ENCODE peak calls at places on chromosomes 13 and 19, in seven cellular contexts. One of them, this sample, is unnamed. For H3K4me1, the result is how much of the 10 kb centered on the place peaks cover.

GRCh38 chr19:38276942-38277517 is 12.7 kb downstream of the SPINT2 start:
- DNase-seq in body of pancreas: no peak
- DNase-seq in endothelial cell of umbilical vein: no peak
- DNase-seq in GM23248: no peak
- DNase-seq in CD4-positive, CD25-positive, alpha-beta regulatory T cell: no peak
- DNase-seq in mucosa of descending colon: no peak
- DNase-seq in tibial nerve: no peak
- DNase-seq in this sample: no peak

GRCh38 chr19:35388277-35389054 is 17.6 kb downstream of the GPR42 start:
- DNase-seq in endothelial cell of umbilical vein: no peak
- DNase-seq in body of pancreas: no peak
- DNase-seq in mucosa of descending colon: no peak
- DNase-seq in tibial nerve: no peak
- DNase-seq in GM23248: no peak
- DNase-seq in CD4-positive, CD25-positive, alpha-beta regulatory T cell: no peak
- DNase-seq in this sample: no peak

GRCh38 chr13:49315036-49315565 is 67.4 kb downstream of the CDADC1 start:
- DNase-seq in body of pancreas: no peak
- DNase-seq in mucosa of descending colon: no peak
- DNase-seq in GM23248: peak
- DNase-seq in tibial nerve: no peak
- DNase-seq in CD4-positive, CD25-positive, alpha-beta regulatory T cell: no peak
- DNase-seq in endothelial cell of umbilical vein: no peak
- DNase-seq in this sample: no peak

GRCh38 chr19:2775556-2776430 is 7.3 kb downstream of the SGTA start:
- DNase-seq in tibial nerve: peak
- DNase-seq in body of pancreas: peak
- DNase-seq in GM23248: peak
- DNase-seq in CD4-positive, CD25-positive, alpha-beta regulatory T cell: peak
- DNase-seq in endothelial cell of umbilical vein: peak
- DNase-seq in mucosa of descending colon: peak
- DNase-seq in this sample: peak

GRCh38 chr13:33087091-33087490 is 70.9 kb downstream of the KL start:
- DNase-seq in GM23248: no peak
- DNase-seq in tibial nerve: no peak
- DNase-seq in body of pancreas: no peak
- DNase-seq in CD4-positive, CD25-positive, alpha-beta regulatory T cell: no peak
- DNase-seq in mucosa of descending colon: no peak
- DNase-seq in endothelial cell of umbilical vein: no peak
- DNase-seq in this sample: no peak

GRCh38 chr19:51687791-51688664 is 5.1 kb upstream of the SPACA6 start:
- DNase-seq in CD4-positive, CD25-positive, alpha-beta regulatory T cell: no peak
- DNase-seq in tibial nerve: peak
- DNase-seq in mucosa of descending colon: peak
- DNase-seq in body of pancreas: peak
- DNase-seq in endothelial cell of umbilical vein: peak
- DNase-seq in GM23248: peak
- DNase-seq in this sample: peak

GRCh38 chr13:84358601-84359000 is 476.3 kb upstream of the SLITRK1 start:
- DNase-seq in CD4-positive, CD25-positive, alpha-beta regulatory T cell: no peak
- DNase-seq in tibial nerve: no peak
- DNase-seq in GM23248: no peak
- DNase-seq in mucosa of descending colon: no peak
- DNase-seq in body of pancreas: no peak
- DNase-seq in endothelial cell of umbilical vein: no peak
- DNase-seq in this sample: no peak

GRCh38 chr13:38819053-38819452 is 132.2 kb downstream of the FREM2 start:
- DNase-seq in endothelial cell of umbilical vein: peak
- DNase-seq in mucosa of descending colon: no peak
- DNase-seq in CD4-positive, CD25-positive, alpha-beta regulatory T cell: no peak
- DNase-seq in GM23248: no peak
- DNase-seq in body of pancreas: peak
- DNase-seq in tibial nerve: no peak
- DNase-seq in this sample: no peak

GRCh38 chr13:111460548-111461444 is 140.4 kb downstream of the TEX29 start:
- DNase-seq in body of pancreas: peak
- DNase-seq in mucosa of descending colon: no peak
- DNase-seq in GM23248: peak
- DNase-seq in CD4-positive, CD25-positive, alpha-beta regulatory T cell: peak
- DNase-seq in endothelial cell of umbilical vein: no peak
- DNase-seq in tibial nerve: no peak
- DNase-seq in this sample: no peak

GRCh38 chr13:22012676-22013075 is 341.8 kb downstream of the FGF9 start:
- DNase-seq in body of pancreas: no peak
- DNase-seq in GM23248: no peak
- DNase-seq in CD4-positive, CD25-positive, alpha-beta regulatory T cell: no peak
- DNase-seq in endothelial cell of umbilical vein: no peak
- DNase-seq in mucosa of descending colon: no peak
- DNase-seq in tibial nerve: no peak
- DNase-seq in this sample: no peak

GRCh38 chr13:113114511-113115362 is 7.9 kb upstream of the F10 start:
- DNase-seq in endothelial cell of umbilical vein: no peak
- DNase-seq in CD4-positive, CD25-positive, alpha-beta regulatory T cell: no peak
- DNase-seq in tibial nerve: no peak
- DNase-seq in body of pancreas: no peak
- DNase-seq in GM23248: no peak
- DNase-seq in mucosa of descending colon: no peak
- DNase-seq in this sample: peak

GRCh38 chr19:12969292-12969988 is at the start of gene DAND5:
- DNase-seq in mucosa of descending colon: no peak
- DNase-seq in body of pancreas: peak
- DNase-seq in tibial nerve: no peak
- DNase-seq in GM23248: no peak
- DNase-seq in endothelial cell of umbilical vein: no peak
- DNase-seq in CD4-positive, CD25-positive, alpha-beta regulatory T cell: no peak
- DNase-seq in this sample: no peak

GRCh38 chr19:1619703-1620102 is 14.4 kb upstream of the UQCR11 start:
- DNase-seq in endothelial cell of umbilical vein: no peak
- DNase-seq in mucosa of descending colon: no peak
- DNase-seq in body of pancreas: no peak
- DNase-seq in CD4-positive, CD25-positive, alpha-beta regulatory T cell: no peak
- DNase-seq in tibial nerve: no peak
- DNase-seq in GM23248: no peak
- DNase-seq in this sample: no peak

GRCh38 chr19:5436101-5436947 is 18.9 kb upstream of the ZNRF4 start:
- DNase-seq in endothelial cell of umbilical vein: no peak
- DNase-seq in GM23248: peak
- DNase-seq in body of pancreas: no peak
- DNase-seq in CD4-positive, CD25-positive, alpha-beta regulatory T cell: no peak
- DNase-seq in mucosa of descending colon: no peak
- DNase-seq in tibial nerve: no peak
- DNase-seq in this sample: no peak

GRCh38 chr13:43728411-43728810 is 58.4 kb downstream of the ENOX1 start:
- DNase-seq in tibial nerve: no peak
- DNase-seq in GM23248: no peak
- DNase-seq in body of pancreas: no peak
- DNase-seq in mucosa of descending colon: no peak
- DNase-seq in endothelial cell of umbilical vein: no peak
- DNase-seq in CD4-positive, CD25-positive, alpha-beta regulatory T cell: no peak
- DNase-seq in this sample: no peak

GRCh38 chr13:46288570-46289259 is 77.0 kb downstream of the LRRC63 start:
- DNase-seq in endothelial cell of umbilical vein: peak
- DNase-seq in body of pancreas: no peak
- DNase-seq in mucosa of descending colon: no peak
- DNase-seq in GM23248: peak
- DNase-seq in tibial nerve: no peak
- DNase-seq in CD4-positive, CD25-positive, alpha-beta regulatory T cell: peak
- DNase-seq in this sample: no peak

DNA sequence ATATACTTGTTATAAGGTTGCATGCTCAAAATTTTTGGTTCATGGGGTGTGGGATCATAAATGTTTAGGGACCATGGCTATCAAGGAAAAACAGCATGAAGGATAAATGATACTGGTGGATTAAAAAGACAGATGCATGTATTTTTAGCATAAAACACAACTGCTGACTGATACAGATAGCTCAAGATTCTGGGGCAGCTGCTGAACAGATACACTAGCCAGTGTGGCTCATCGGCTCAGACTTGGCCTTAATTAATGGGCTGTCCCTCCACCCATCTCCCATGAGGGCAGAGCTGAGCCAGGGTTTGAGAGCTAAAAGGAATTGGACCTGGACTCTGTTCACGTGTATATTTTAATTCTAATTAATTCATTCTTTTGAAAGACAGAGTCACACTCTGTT is 11.5 kb downstream of the ALOX5AP start:
- DNase-seq in body of pancreas: no peak
- DNase-seq in endothelial cell of umbilical vein: no peak
- DNase-seq in tibial nerve: no peak
- DNase-seq in CD4-positive, CD25-positive, alpha-beta regulatory T cell: no peak
- DNase-seq in mucosa of descending colon: no peak
- DNase-seq in GM23248: no peak
- DNase-seq in this sample: no peak
- H3K4me1 ChIP-seq in body of pancreas: under half
- H3K4me1 ChIP-seq in endothelial cell of umbilical vein: under half
- H3K4me1 ChIP-seq in tibial nerve: under half
- H3K4me1 ChIP-seq in CD4-positive, CD25-positive, alpha-beta regulatory T cell: under half
- H3K4me1 ChIP-seq in mucosa of descending colon: under half
- H3K4me1 ChIP-seq in GM23248: under half
- H3K4me1 ChIP-seq in this sample: under half

GRCh38 chr13:34151885-34152284 is 333.9 kb downstream of the RFC3 start:
- DNase-seq in tibial nerve: no peak
- DNase-seq in GM23248: no peak
- DNase-seq in body of pancreas: no peak
- DNase-seq in endothelial cell of umbilical vein: no peak
- DNase-seq in CD4-positive, CD25-positive, alpha-beta regulatory T cell: no peak
- DNase-seq in mucosa of descending colon: no peak
- DNase-seq in this sample: no peak

GRCh38 chr13:34152996-34153395 is 335.0 kb downstream of the RFC3 start:
- DNase-seq in mucosa of descending colon: no peak
- DNase-seq in endothelial cell of umbilical vein: no peak
- DNase-seq in GM23248: no peak
- DNase-seq in CD4-positive, CD25-positive, alpha-beta regulatory T cell: no peak
- DNase-seq in body of pancreas: no peak
- DNase-seq in tibial nerve: no peak
- DNase-seq in this sample: no peak

GRCh38 chr13:34152409-34152808 is 334.5 kb downstream of the RFC3 start:
- DNase-seq in mucosa of descending colon: no peak
- DNase-seq in body of pancreas: no peak
- DNase-seq in GM23248: no peak
- DNase-seq in endothelial cell of umbilical vein: peak
- DNase-seq in tibial nerve: no peak
- DNase-seq in CD4-positive, CD25-positive, alpha-beta regulatory T cell: no peak
- DNase-seq in this sample: no peak

GRCh38 chr13:34155931-34156607 is 338.1 kb downstream of the RFC3 start:
- DNase-seq in GM23248: peak
- DNase-seq in CD4-positive, CD25-positive, alpha-beta regulatory T cell: no peak
- DNase-seq in endothelial cell of umbilical vein: peak
- DNase-seq in mucosa of descending colon: no peak
- DNase-seq in body of pancreas: no peak
- DNase-seq in tibial nerve: no peak
- DNase-seq in this sample: no peak

DNA sequence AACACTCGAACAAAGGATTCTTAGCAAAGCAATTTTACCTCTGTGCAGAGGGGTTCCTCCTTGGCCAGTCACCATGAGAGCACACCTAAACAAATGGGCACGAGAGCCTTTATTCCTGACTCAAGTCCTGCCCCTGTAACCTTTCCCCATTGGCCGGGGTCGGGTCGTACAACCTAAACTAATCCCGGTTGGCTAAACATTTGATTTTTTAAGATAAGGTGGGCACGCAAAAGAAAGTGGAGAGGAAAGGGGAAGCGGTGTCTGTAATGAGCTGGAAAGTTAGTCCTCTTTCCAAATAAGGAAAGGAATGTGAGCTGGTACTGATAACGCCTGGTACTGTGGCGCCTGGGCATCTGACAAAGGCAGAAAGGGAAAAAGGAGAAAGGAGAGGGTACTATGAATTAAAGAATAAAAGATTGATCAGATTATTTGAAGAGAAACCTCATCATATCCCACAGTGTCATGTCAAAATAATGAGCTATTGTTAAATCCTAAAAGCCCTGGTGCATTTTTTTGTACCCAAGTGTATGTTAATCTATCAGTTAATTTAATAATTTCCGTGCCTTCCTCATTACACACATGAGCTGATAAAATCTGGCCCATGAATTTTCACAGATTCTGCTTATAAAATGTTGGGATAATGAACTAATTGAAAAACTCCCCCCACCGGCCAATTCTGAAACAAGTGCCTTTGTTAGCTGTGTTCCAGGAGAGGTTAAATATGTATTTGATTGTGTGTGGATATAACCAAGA is 335.7 kb downstream of the RFC3 start:
- DNase-seq in mucosa of descending colon: no peak
- DNase-seq in endothelial cell of umbilical vein: peak
- DNase-seq in GM23248: no peak
- DNase-seq in body of pancreas: no peak
- DNase-seq in CD4-positive, CD25-positive, alpha-beta regulatory T cell: no peak
- DNase-seq in tibial nerve: no peak
- DNase-seq in this sample: no peak
- H3K4me3 ChIP-seq in mucosa of descending colon: no peak
- H3K4me3 ChIP-seq in endothelial cell of umbilical vein: no peak
- H3K4me3 ChIP-seq in GM23248: no peak
- H3K4me3 ChIP-seq in body of pancreas: no peak
- H3K4me3 ChIP-seq in CD4-positive, CD25-positive, alpha-beta regulatory T cell: no peak
- H3K4me3 ChIP-seq in tibial nerve: no peak
- H3K4me3 ChIP-seq in this sample: no peak

GRCh38 chr19:54383330-54383729 is 18.6 kb upstream of the LAIR1 start:
- DNase-seq in GM23248: no peak
- DNase-seq in mucosa of descending colon: no peak
- DNase-seq in CD4-positive, CD25-positive, alpha-beta regulatory T cell: peak
- DNase-seq in tibial nerve: no peak
- DNase-seq in body of pancreas: no peak
- DNase-seq in endothelial cell of umbilical vein: no peak
- DNase-seq in this sample: no peak

GRCh38 chr19:54379187-54379678 is 14.5 kb upstream of the LAIR1 start:
- DNase-seq in mucosa of descending colon: no peak
- DNase-seq in GM23248: no peak
- DNase-seq in body of pancreas: no peak
- DNase-seq in tibial nerve: no peak
- DNase-seq in endothelial cell of umbilical vein: no peak
- DNase-seq in CD4-positive, CD25-positive, alpha-beta regulatory T cell: no peak
- DNase-seq in this sample: no peak

GRCh38 chr19:54376610-54377009 is 11.9 kb upstream of the LAIR1 start:
- DNase-seq in CD4-positive, CD25-positive, alpha-beta regulatory T cell: no peak
- DNase-seq in body of pancreas: no peak
- DNase-seq in mucosa of descending colon: no peak
- DNase-seq in GM23248: no peak
- DNase-seq in endothelial cell of umbilical vein: no peak
- DNase-seq in tibial nerve: no peak
- DNase-seq in this sample: no peak

DNA sequence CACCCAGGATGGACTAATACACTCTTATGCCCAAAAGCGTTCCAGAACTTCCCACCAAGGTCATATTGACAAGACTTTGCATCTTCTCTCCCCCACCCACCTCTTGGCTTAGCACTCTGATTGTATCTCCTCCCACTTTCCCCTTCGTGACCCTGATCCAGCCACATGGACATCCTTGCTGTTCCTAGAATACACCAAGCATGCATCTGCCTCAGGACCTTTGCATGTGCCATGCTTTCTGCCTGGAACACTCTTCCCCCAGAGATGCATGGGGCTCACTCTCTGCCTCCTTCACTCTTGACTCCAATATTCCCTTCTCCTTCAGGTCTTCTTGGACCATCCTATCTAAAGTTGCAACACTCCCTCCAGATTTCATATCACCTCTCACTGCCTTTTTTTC is 16.2 kb upstream of the LAIR1 start:
- DNase-seq in GM23248: no peak
- DNase-seq in CD4-positive, CD25-positive, alpha-beta regulatory T cell: no peak
- DNase-seq in body of pancreas: no peak
- DNase-seq in mucosa of descending colon: no peak
- DNase-seq in endothelial cell of umbilical vein: no peak
- DNase-seq in tibial nerve: no peak
- DNase-seq in this sample: no peak
- H3K4me1 ChIP-seq in GM23248: under half
- H3K4me1 ChIP-seq in CD4-positive, CD25-positive, alpha-beta regulatory T cell: under half
- H3K4me1 ChIP-seq in body of pancreas: under half
- H3K4me1 ChIP-seq in mucosa of descending colon: under half
- H3K4me1 ChIP-seq in endothelial cell of umbilical vein: under half
- H3K4me1 ChIP-seq in tibial nerve: under half
- H3K4me1 ChIP-seq in this sample: under half

GRCh38 chr19:7888145-7888825 is at the start of gene LRRC8E:
- DNase-seq in GM23248: peak
- DNase-seq in CD4-positive, CD25-positive, alpha-beta regulatory T cell: no peak
- DNase-seq in endothelial cell of umbilical vein: peak
- DNase-seq in tibial nerve: no peak
- DNase-seq in body of pancreas: peak
- DNase-seq in mucosa of descending colon: peak
- DNase-seq in this sample: no peak
- H3K4me3 ChIP-seq in GM23248: peak
- H3K4me3 ChIP-seq in CD4-positive, CD25-positive, alpha-beta regulatory T cell: no peak
- H3K4me3 ChIP-seq in endothelial cell of umbilical vein: peak
- H3K4me3 ChIP-seq in tibial nerve: no peak
- H3K4me3 ChIP-seq in body of pancreas: peak
- H3K4me3 ChIP-seq in mucosa of descending colon: no peak
- H3K4me3 ChIP-seq in this sample: no peak

This sample was measured in tibial artery.